ENCODE peak calls at places on chromosome 11, in four cellular contexts. V is K562, F is GM12891, Q is HepG2. I is an unnamed sample.
A peak's percentile ranks its signal among the peaks of the same experiment; 100 is the strongest.

GRCh38 chr11:76237914-76238313 is 31.6 kb upstream of the WNT11 start:
- DNase-seq in V (peak; percentile 46), F (no peak), Q (peak; percentile 66), I (no peak)

GRCh38 chr11:981764-982163 is 54.8 kb downstream of the MUC6 start:
- DNase-seq in V (no peak), F (no peak), Q (no peak), I (no peak)

GRCh38 chr11:107957109-107957588 is 28.9 kb downstream of the RAB39A start:
- DNase-seq in V (no peak), F (no peak), Q (no peak), I (no peak)

GRCh38 chr11:64642876-64643257 is 51.8 kb downstream of the SLC22A12 start:
- DNase-seq in V (no peak), F (no peak), Q (no peak), I (no peak)

GRCh38 chr11:113131036-113131775 is 170.0 kb downstream of the NCAM1 start:
- DNase-seq in V (no peak), F (no peak), Q (no peak), I (no peak)

GRCh38 chr11:108117746-108118371 is 3.5 kb upstream of the ACAT1 start:
- DNase-seq in V (peak; percentile 47), F (no peak), Q (peak; percentile 46), I (no peak)

GRCh38 chr11:10303558-10304363 is 1.1 kb upstream of the ADM start:
- DNase-seq in V (peak; percentile 12), F (no peak), Q (peak; percentile 44), I (no peak)

GRCh38 chr11:8330896-8331295 is 67.2 kb upstream of the LMO1 start:
- DNase-seq in V (no peak), F (no peak), Q (no peak), I (no peak)

GRCh38 chr11:88709567-88709966 is 356.2 kb downstream of the GRM5 start:
- DNase-seq in V (no peak), F (no peak), Q (no peak), I (no peak)

GRCh38 chr11:135075740-135076139 is 663.7 kb upstream of the B3GAT1 start:
- DNase-seq in V (no peak), F (no peak), Q (peak; percentile 78), I (no peak)

GRCh38 chr11:70409871-70410270 is 11.5 kb downstream of the CTTN start:
- DNase-seq in V (no peak), F (no peak), Q (no peak), I (no peak)

GRCh38 chr11:10305262-10305963 is 540 bp downstream of the ADM start:
- DNase-seq in V (peak; percentile 10), F (no peak), Q (peak; percentile 33), I (no peak)

GRCh38 chr11:95715777-95716241 is 73.8 kb downstream of the FAM76B start:
- DNase-seq in V (no peak), F (no peak), Q (peak; percentile 3), I (no peak)

GRCh38 chr11:60634151-60634550 is 65.3 kb upstream of the MS4A8 start:
- DNase-seq in V (peak; percentile 25), F (no peak), Q (no peak), I (no peak)

GRCh38 chr11:35009191-35009940 is 92.9 kb downstream of the PDHX start:
- DNase-seq in V (no peak), F (no peak), Q (peak; percentile 44), I (no peak)

GRCh38 chr11:3206128-3206921 is 12.3 kb downstream of the MRGPRG start:
- DNase-seq in V (no peak), F (no peak), Q (no peak), I (no peak)

GRCh38 chr11:134062255-134063030 is 6.4 kb upstream of the JAM3 start:
- DNase-seq in V (no peak), F (no peak), Q (no peak), I (no peak)

GRCh38 chr11:4048340-4048739 is 46.3 kb upstream of the RRM1 start:
- DNase-seq in V (no peak), F (no peak), Q (no peak), I (no peak)

GRCh38 chr11:46198873-46199250 is 77.6 kb upstream of the PHF21A start:
- DNase-seq in V (no peak), F (no peak), Q (no peak), I (no peak)

GRCh38 chr11:58907780-58908179 is 31.5 kb upstream of the GLYATL1 start:
- DNase-seq in V (no peak), F (no peak), Q (no peak), I (no peak)

GRCh38 chr11:80155412-80156017 is 714.7 kb upstream of the TENM4 start:
- DNase-seq in V (peak; percentile 5), F (no peak), Q (peak; percentile 21), I (no peak)

GRCh38 chr11:8327761-8328192 is 64.1 kb upstream of the LMO1 start:
- DNase-seq in V (no peak), F (peak; percentile 62), Q (no peak), I (peak; percentile 56)

GRCh38 chr11:11706022-11706421 is 84.2 kb upstream of the GALNT18 start:
- DNase-seq in V (no peak), F (no peak), Q (no peak), I (no peak)

GRCh38 chr11:11740081-11740702 is 101.6 kb upstream of the USP47 start:
- DNase-seq in V (no peak), F (no peak), Q (no peak), I (no peak)

GRCh38 chr11:9459573-9460321 is 1.1 kb upstream of the ZNF143 start:
- DNase-seq in V (no peak), F (no peak), Q (peak; percentile 35), I (no peak)

GRCh38 chr11:4455439-4455838 is 6.3 kb downstream of the OR52K2 start:
- DNase-seq in V (no peak), F (no peak), Q (no peak), I (no peak)

GRCh38 chr11:1931791-1932480 is 12.4 kb downstream of the TNNT3 start:
- DNase-seq in V (no peak), F (no peak), Q (no peak), I (no peak)

GRCh38 chr11:100925935-100926334 is 203.7 kb downstream of the PGR start:
- DNase-seq in V (peak; percentile 8), F (no peak), Q (no peak), I (no peak)

GRCh38 chr11:2741377-2742131 is 41.8 kb upstream of the KCNQ1OT1 start:
- DNase-seq in V (peak; percentile 54), F (no peak), Q (no peak), I (no peak)

GRCh38 chr11:118051136-118051610 is 25.7 kb upstream of the TMPRSS4 start:
- DNase-seq in V (no peak), F (no peak), Q (no peak), I (no peak)

GRCh38 chr11:110298298-110298765 is 1.9 kb upstream of the RDX start:
- DNase-seq in V (no peak), F (no peak), Q (peak; percentile 86), I (no peak)

GRCh38 chr11:69058501-69059270 is 10.0 kb downstream of the TPCN2 start:
- DNase-seq in V (no peak), F (no peak), Q (no peak), I (no peak)

GRCh38 chr11:66365711-66366619 is 5.6 kb downstream of the SLC29A2 start:
- DNase-seq in V (peak; percentile 7), F (no peak), Q (no peak), I (peak; percentile 4)
- TF ChIP-seq POLR2AphosphoS5 in V (no peak), F (no peak), Q (peak; percentile 33), I (no peak)

GRCh38 chr11:45178223-45178622 is 31.8 kb downstream of the PRDM11 start:
- DNase-seq in V (no peak), F (no peak), Q (no peak), I (no peak)

GRCh38 chr11:45178890-45179663 is 32.6 kb downstream of the PRDM11 start:
- DNase-seq in V (no peak), F (no peak), Q (no peak), I (no peak)

GRCh38 chr11:45179686-45180085 is 33.2 kb downstream of the PRDM11 start:
- DNase-seq in V (no peak), F (no peak), Q (no peak), I (no peak)

GRCh38 chr11:45174963-45175362 is 28.5 kb downstream of the PRDM11 start:
- DNase-seq in V (no peak), F (no peak), Q (no peak), I (no peak)

GRCh38 chr11:45176996-45177395 is 30.6 kb downstream of the PRDM11 start:
- DNase-seq in V (no peak), F (no peak), Q (no peak), I (no peak)
- TF ChIP-seq TAF1 in V (no peak), F (no peak), Q (no peak), I (no peak)

GRCh38 chr11:94650756-94651155 is 83.6 kb downstream of the PIWIL4 start:
- DNase-seq in V (no peak), F (no peak), Q (no peak), I (no peak)
- TF ChIP-seq POLR2A in V (no peak), F (no peak), Q (no peak), I (no peak)

DNA sequence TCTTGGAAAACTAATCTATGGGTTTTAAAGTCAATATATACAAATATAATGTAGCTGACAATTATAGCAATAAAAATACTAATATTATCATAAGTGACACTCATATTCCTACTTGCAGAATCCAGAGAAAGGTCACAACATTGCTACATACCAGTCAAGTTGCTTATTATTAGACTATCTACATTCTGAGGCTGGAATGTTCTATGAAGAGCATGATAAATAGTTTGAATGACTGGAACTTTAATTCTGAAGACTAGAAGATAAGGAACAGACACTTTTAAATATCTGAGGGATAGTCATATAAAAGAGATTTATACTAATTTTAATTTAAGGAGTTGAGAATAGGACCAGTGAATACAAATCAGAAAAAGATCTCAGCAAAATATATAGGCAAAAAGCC is 146.0 kb downstream of the GUCY1A2 start:
- DNase-seq in V (no peak), F (no peak), Q (no peak), I (no peak)
- TF ChIP-seq POLR2AphosphoS5 in V (no peak), F (no peak), Q (no peak), I (no peak)

GRCh38 chr11:122271747-122272146 is 155.7 kb upstream of the BLID start:
- DNase-seq in V (no peak), F (no peak), Q (no peak), I (no peak)

GRCh38 chr11:122268601-122269130 is 152.7 kb upstream of the BLID start:
- DNase-seq in V (no peak), F (no peak), Q (no peak), I (no peak)

GRCh38 chr11:122264121-122264520 is 148.1 kb upstream of the BLID start:
- DNase-seq in V (no peak), F (no peak), Q (no peak), I (no peak)

GRCh38 chr11:122271167-122271566 is 155.2 kb upstream of the BLID start:
- DNase-seq in V (no peak), F (no peak), Q (no peak), I (no peak)

GRCh38 chr11:122267602-122268001 is 151.6 kb upstream of the BLID start:
- DNase-seq in V (no peak), F (no peak), Q (no peak), I (no peak)
- TF ChIP-seq TAF1 in V (no peak), F (no peak), Q (no peak), I (no peak)

GRCh38 chr11:67420646-67421420 is 5.4 kb downstream of the CARNS1 start:
- DNase-seq in V (peak; percentile 99), F (peak; percentile 99), Q (peak; percentile 81), I (peak; percentile 99)
- TF ChIP-seq POLR2A in V (no peak), F (no peak), Q (no peak), I (no peak)

I was measured in GM12892.